ENCODE peak calls at places on chromosomes 11 and 22, in seven cellular contexts. One of them, this sample, is unnamed.

GRCh38 chr11:128686745-128687177 is 7.1 kb upstream of the FLI1 start:
- DNase-seq in stomach: peak
- DNase-seq in tibial nerve: no peak
- DNase-seq in testis: peak
- DNase-seq in breast epithelium: no peak
- DNase-seq in uterus: peak
- DNase-seq in A549: no peak
- DNase-seq in this sample: no peak

GRCh38 chr11:100774859-100775258 is 87.8 kb downstream of the ARHGAP42 start:
- DNase-seq in tibial nerve: no peak
- DNase-seq in A549: no peak
- DNase-seq in testis: no peak
- DNase-seq in uterus: no peak
- DNase-seq in breast epithelium: no peak
- DNase-seq in stomach: no peak
- DNase-seq in this sample: no peak

GRCh38 chr22:44067901-44068300 is 43.8 kb downstream of the PARVB start:
- DNase-seq in breast epithelium: no peak
- DNase-seq in stomach: no peak
- DNase-seq in testis: no peak
- DNase-seq in uterus: no peak
- DNase-seq in tibial nerve: no peak
- DNase-seq in A549: no peak
- DNase-seq in this sample: no peak

GRCh38 chr11:117621226-117621625 is 175.8 kb downstream of the DSCAML1 start:
- DNase-seq in breast epithelium: no peak
- DNase-seq in stomach: no peak
- DNase-seq in uterus: no peak
- DNase-seq in A549: no peak
- DNase-seq in tibial nerve: no peak
- DNase-seq in testis: no peak
- DNase-seq in this sample: no peak

GRCh38 chr11:40825435-40825834 is 634.0 kb downstream of the LRRC4C start:
- DNase-seq in A549: no peak
- DNase-seq in testis: no peak
- DNase-seq in tibial nerve: no peak
- DNase-seq in stomach: no peak
- DNase-seq in breast epithelium: no peak
- DNase-seq in uterus: no peak
- DNase-seq in this sample: no peak

GRCh38 chr11:78310500-78310909 is 107.1 kb downstream of the GAB2 start:
- DNase-seq in A549: no peak
- DNase-seq in breast epithelium: peak
- DNase-seq in tibial nerve: peak
- DNase-seq in testis: peak
- DNase-seq in stomach: peak
- DNase-seq in uterus: peak
- DNase-seq in this sample: no peak

GRCh38 chr11:90913131-90913668 is 690.4 kb upstream of the CHORDC1 start:
- DNase-seq in A549: no peak
- DNase-seq in breast epithelium: no peak
- DNase-seq in uterus: no peak
- DNase-seq in stomach: no peak
- DNase-seq in testis: no peak
- DNase-seq in tibial nerve: no peak
- DNase-seq in this sample: no peak

GRCh38 chr22:37023743-37024338 is 4.3 kb downstream of the MPST start:
- DNase-seq in breast epithelium: no peak
- DNase-seq in stomach: no peak
- DNase-seq in uterus: no peak
- DNase-seq in tibial nerve: no peak
- DNase-seq in A549: no peak
- DNase-seq in testis: no peak
- DNase-seq in this sample: no peak

GRCh38 chr22:38086942-38087341 is 3.0 kb upstream of the SLC16A8 start:
- DNase-seq in testis: no peak
- DNase-seq in uterus: no peak
- DNase-seq in tibial nerve: no peak
- DNase-seq in breast epithelium: no peak
- DNase-seq in stomach: no peak
- DNase-seq in A549: no peak
- DNase-seq in this sample: no peak

GRCh38 chr11:17275376-17276235 is 933 bp upstream of the NUCB2 start:
- DNase-seq in A549: no peak
- DNase-seq in testis: no peak
- DNase-seq in tibial nerve: no peak
- DNase-seq in uterus: no peak
- DNase-seq in breast epithelium: no peak
- DNase-seq in stomach: no peak
- DNase-seq in this sample: no peak

GRCh38 chr11:74371269-74372039 is 26.8 kb downstream of the PGM2L1 start:
- DNase-seq in testis: no peak
- DNase-seq in tibial nerve: no peak
- DNase-seq in uterus: no peak
- DNase-seq in A549: peak
- DNase-seq in breast epithelium: no peak
- DNase-seq in stomach: no peak
- DNase-seq in this sample: no peak

GRCh38 chr22:31659246-31659645 is 2.8 kb downstream of the PISD start:
- DNase-seq in uterus: no peak
- DNase-seq in A549: no peak
- DNase-seq in stomach: no peak
- DNase-seq in breast epithelium: no peak
- DNase-seq in tibial nerve: no peak
- DNase-seq in testis: no peak
- DNase-seq in this sample: no peak

GRCh38 chr11:116835042-116835772 is 2.2 kb downstream of the APOA1 start:
- DNase-seq in stomach: no peak
- DNase-seq in tibial nerve: no peak
- DNase-seq in breast epithelium: no peak
- DNase-seq in uterus: no peak
- DNase-seq in testis: no peak
- DNase-seq in A549: no peak
- DNase-seq in this sample: no peak

GRCh38 chr11:36363361-36364272 is 67.5 kb downstream of the PRR5L start:
- DNase-seq in testis: no peak
- DNase-seq in tibial nerve: no peak
- DNase-seq in A549: no peak
- DNase-seq in stomach: no peak
- DNase-seq in breast epithelium: no peak
- DNase-seq in uterus: no peak
- DNase-seq in this sample: no peak

GRCh38 chr22:29071261-29072045 is 1.4 kb upstream of the KREMEN1 start:
- DNase-seq in testis: peak
- DNase-seq in breast epithelium: peak
- DNase-seq in stomach: peak
- DNase-seq in A549: no peak
- DNase-seq in uterus: peak
- DNase-seq in tibial nerve: no peak
- DNase-seq in this sample: peak

GRCh38 chr22:29617922-29618629 is 14.6 kb downstream of the NF2 start:
- DNase-seq in A549: no peak
- DNase-seq in stomach: no peak
- DNase-seq in breast epithelium: no peak
- DNase-seq in tibial nerve: no peak
- DNase-seq in testis: no peak
- DNase-seq in uterus: no peak
- DNase-seq in this sample: no peak

GRCh38 chr11:64453466-64453865 is 94.5 kb downstream of the RPS6KA4 start:
- DNase-seq in tibial nerve: no peak
- DNase-seq in stomach: no peak
- DNase-seq in A549: no peak
- DNase-seq in uterus: no peak
- DNase-seq in testis: no peak
- DNase-seq in breast epithelium: no peak
- DNase-seq in this sample: no peak

DNA sequence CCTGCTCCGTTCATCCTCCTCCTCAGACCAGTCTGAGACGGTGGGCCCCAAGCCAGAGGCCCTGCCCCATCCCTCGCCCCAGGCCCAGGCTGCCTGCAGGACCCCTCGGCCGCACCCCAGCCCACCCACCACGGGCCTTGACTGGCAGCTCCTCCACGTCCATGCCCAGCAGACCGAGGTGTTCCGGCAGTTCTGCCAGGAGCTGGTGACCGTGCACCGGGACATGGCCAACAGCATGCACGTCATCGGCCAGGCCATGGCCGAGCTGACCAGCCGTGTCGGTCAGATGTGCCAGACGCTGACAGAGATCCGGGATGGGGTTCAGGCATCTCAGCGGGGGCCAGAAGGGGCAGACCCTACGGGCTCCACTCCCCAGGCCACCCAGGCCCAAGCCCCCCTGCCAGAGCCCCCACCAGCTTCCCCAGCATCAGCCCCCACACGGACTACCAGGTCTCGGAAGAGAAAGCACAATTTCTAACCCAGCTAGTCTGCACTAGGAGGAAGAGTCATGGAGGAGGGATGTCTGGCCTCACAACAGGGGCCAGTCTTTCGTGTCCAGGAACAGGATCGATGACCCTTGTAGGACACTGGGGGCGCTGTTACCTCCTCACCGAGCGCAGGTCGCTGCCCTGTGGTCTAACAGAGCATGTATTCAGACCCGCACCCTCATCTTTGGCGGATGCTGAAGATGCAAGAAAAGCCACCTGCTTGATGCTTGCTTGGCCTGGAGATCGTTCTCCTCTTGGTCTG is 66.3 kb downstream of the PRDM11 start:
- DNase-seq in testis: no peak
- DNase-seq in breast epithelium: no peak
- DNase-seq in stomach: no peak
- DNase-seq in uterus: no peak
- DNase-seq in tibial nerve: no peak
- DNase-seq in A549: peak
- DNase-seq in this sample: no peak
- TF ChIP-seq CTCF in testis: no peak
- TF ChIP-seq CTCF in breast epithelium: no peak
- TF ChIP-seq CTCF in stomach: no peak
- TF ChIP-seq CTCF in uterus: no peak
- TF ChIP-seq CTCF in tibial nerve: no peak
- TF ChIP-seq CTCF in A549: peak
- TF ChIP-seq CTCF in this sample: no peak

DNA sequence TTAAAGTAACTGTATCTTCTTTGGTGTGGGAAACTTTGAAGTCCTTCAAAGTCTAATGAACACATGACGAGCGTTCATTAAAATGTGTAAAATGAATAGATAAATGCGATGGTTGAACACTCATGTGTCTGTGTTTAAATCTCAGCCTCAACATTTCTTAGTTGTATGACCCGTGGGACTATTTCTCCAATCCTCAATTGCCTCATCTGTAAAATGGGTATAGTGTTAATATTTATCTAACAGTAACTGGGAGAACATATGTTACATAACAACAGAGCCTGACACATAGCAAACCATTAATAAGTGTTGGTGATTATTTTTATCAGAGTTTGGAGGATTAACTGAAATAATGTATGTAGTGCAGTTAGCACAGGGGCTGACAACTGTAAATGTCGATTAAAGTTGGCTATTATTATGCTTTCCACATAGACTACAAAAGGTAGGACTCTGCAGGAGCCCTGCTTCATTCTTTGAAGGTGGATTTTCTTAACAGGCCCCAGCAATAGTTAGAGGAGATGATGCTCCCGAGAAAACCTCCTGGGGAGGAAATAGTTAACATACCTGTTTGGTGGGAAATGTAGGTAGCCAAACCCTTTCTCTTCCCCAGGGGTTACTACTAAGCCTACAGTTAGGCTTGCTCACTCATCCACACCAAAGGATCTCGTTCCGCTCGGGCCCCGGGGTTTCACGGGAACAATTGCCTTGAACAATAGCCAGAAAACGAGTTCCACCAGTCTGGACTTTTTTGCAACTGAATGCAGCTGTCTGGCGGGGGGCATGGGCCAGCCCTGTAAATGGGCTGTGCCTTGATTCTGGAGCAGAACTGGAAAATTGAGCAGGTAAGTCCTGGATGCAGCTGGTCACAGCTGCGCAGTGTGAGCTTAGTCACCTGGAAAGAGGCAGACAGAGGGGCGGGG is 133.4 kb downstream of the DBX1 start:
- DNase-seq in stomach: peak
- DNase-seq in testis: no peak
- DNase-seq in A549: no peak
- DNase-seq in uterus: peak
- DNase-seq in tibial nerve: no peak
- DNase-seq in breast epithelium: peak
- DNase-seq in this sample: no peak
- H3K4me3 ChIP-seq in stomach: no peak
- H3K4me3 ChIP-seq in testis: no peak
- H3K4me3 ChIP-seq in A549: no peak
- H3K4me3 ChIP-seq in uterus: no peak
- H3K4me3 ChIP-seq in tibial nerve: no peak
- H3K4me3 ChIP-seq in breast epithelium: no peak
- H3K4me3 ChIP-seq in this sample: no peak

GRCh38 chr11:112235750-112236390 is 9.6 kb downstream of the PTS start:
- DNase-seq in stomach: no peak
- DNase-seq in tibial nerve: no peak
- DNase-seq in testis: no peak
- DNase-seq in A549: no peak
- DNase-seq in breast epithelium: no peak
- DNase-seq in uterus: no peak
- DNase-seq in this sample: no peak
- TF ChIP-seq POLR2A in stomach: no peak
- TF ChIP-seq POLR2A in tibial nerve: no peak
- TF ChIP-seq POLR2A in testis: no peak
- TF ChIP-seq POLR2A in A549: no peak
- TF ChIP-seq POLR2A in breast epithelium: no peak
- TF ChIP-seq POLR2A in uterus: no peak
- TF ChIP-seq POLR2A in this sample: no peak

GRCh38 chr11:124884340-124884739 is 13.3 kb downstream of the ROBO4 start:
- DNase-seq in stomach: no peak
- DNase-seq in breast epithelium: no peak
- DNase-seq in tibial nerve: no peak
- DNase-seq in uterus: no peak
- DNase-seq in testis: no peak
- DNase-seq in A549: no peak
- DNase-seq in this sample: peak

GRCh38 chr11:124884869-124885479 is 12.7 kb downstream of the ROBO4 start:
- DNase-seq in A549: no peak
- DNase-seq in uterus: no peak
- DNase-seq in stomach: no peak
- DNase-seq in tibial nerve: no peak
- DNase-seq in testis: no peak
- DNase-seq in breast epithelium: no peak
- DNase-seq in this sample: no peak

GRCh38 chr11:124879999-124880611 is 14.9 kb downstream of the ROBO3 start:
- DNase-seq in uterus: no peak
- DNase-seq in stomach: no peak
- DNase-seq in testis: no peak
- DNase-seq in tibial nerve: no peak
- DNase-seq in A549: no peak
- DNase-seq in breast epithelium: no peak
- DNase-seq in this sample: no peak

GRCh38 chr11:124880958-124881357 is 15.7 kb downstream of the ROBO3 start:
- DNase-seq in stomach: no peak
- DNase-seq in testis: no peak
- DNase-seq in breast epithelium: no peak
- DNase-seq in A549: no peak
- DNase-seq in uterus: no peak
- DNase-seq in tibial nerve: no peak
- DNase-seq in this sample: peak

GRCh38 chr11:124882339-124883071 is 15.2 kb downstream of the ROBO4 start:
- DNase-seq in tibial nerve: no peak
- DNase-seq in testis: no peak
- DNase-seq in uterus: no peak
- DNase-seq in breast epithelium: no peak
- DNase-seq in stomach: no peak
- DNase-seq in A549: no peak
- DNase-seq in this sample: peak
- TF ChIP-seq CTCF in tibial nerve: no peak
- TF ChIP-seq CTCF in testis: no peak
- TF ChIP-seq CTCF in uterus: no peak
- TF ChIP-seq CTCF in breast epithelium: no peak
- TF ChIP-seq CTCF in stomach: no peak
- TF ChIP-seq CTCF in A549: no peak
- TF ChIP-seq CTCF in this sample: no peak